ENCODE peak calls at places on chromosomes 12 and 14, in nine cellular contexts. P is A549; L is right cardiac atrium; S is OCI-LY7; J is aorta; X is H1; Y is CD8-positive, alpha-beta memory T cell; I is naive thymus-derived CD4-positive, alpha-beta T cell; V is trophoblast cell. F is an unnamed sample.

GRCh38 chr12:46523863-46524770 is 151.5 kb upstream of the SLC38A2 start:
- DNase-seq in I (peak; percentile 71), X (no peak), Y (peak; percentile 60), S (no peak), J (no peak), P (peak; percentile 76), V (peak; percentile 35), L (no peak), F (no peak)

GRCh38 chr14:65019944-65020566 is 33.4 kb downstream of the FNTB start:
- DNase-seq in J (no peak), Y (peak; percentile 2), V (peak; percentile 86), I (no peak), S (peak; percentile 64), X (no peak), P (peak; percentile 51), L (no peak), F (no peak)

GRCh38 chr12:92745874-92746553 is 43.2 kb downstream of the PLEKHG7 start:
- DNase-seq in V (no peak), P (peak; percentile 72), I (no peak), Y (no peak), L (peak; percentile 91), J (peak; percentile 94), X (no peak), S (no peak), F (peak; percentile 68)

GRCh38 chr14:94611179-94611578 is 1.0 kb upstream of the SERPINA3 start:
- DNase-seq in I (no peak), P (no peak), J (no peak), L (no peak), Y (no peak), X (no peak), V (no peak), S (no peak), F (no peak)

GRCh38 chr12:121279507-121279915 is 17.0 kb downstream of the CAMKK2 start:
- DNase-seq in X (no peak), S (no peak), Y (no peak), J (peak; percentile 65), L (peak; percentile 87), V (no peak), I (no peak), P (no peak), F (no peak)

GRCh38 chr12:42574879-42575278 is 14.7 kb downstream of the PRICKLE1 start:
- DNase-seq in P (no peak), Y (no peak), X (no peak), S (no peak), L (no peak), V (no peak), J (no peak), I (no peak), F (no peak)

GRCh38 chr12:95258803-95259202 is 41.2 kb downstream of the VEZT start:
- DNase-seq in I (no peak), L (no peak), Y (no peak), S (no peak), P (no peak), V (no peak), J (no peak), X (no peak), F (no peak)

GRCh38 chr12:45388545-45388944 is 172.7 kb downstream of the ANO6 start:
- DNase-seq in L (no peak), I (no peak), S (peak; percentile 11), J (no peak), P (peak; percentile 54), X (no peak), Y (no peak), V (peak; percentile 49), F (peak; percentile 41)

GRCh38 chr14:32986791-32987545 is 48.3 kb downstream of the NPAS3 start:
- DNase-seq in V (peak; percentile 77), X (no peak), S (no peak), L (peak; percentile 37), J (no peak), I (no peak), P (no peak), Y (no peak), F (no peak)

GRCh38 chr12:15534322-15534721 is 212.0 kb downstream of the PTPRO start:
- DNase-seq in V (peak; percentile 27), I (peak; percentile 48), J (no peak), S (peak; percentile 43), P (no peak), X (no peak), Y (peak; percentile 30), L (no peak), F (peak; percentile 38)

GRCh38 chr12:27333311-27334009 is 824 bp downstream of the BMAL2 start:
- DNase-seq in P (no peak), S (no peak), Y (peak; percentile 9), V (peak; percentile 85), I (peak; percentile 18), J (peak; percentile 66), L (peak; percentile 61), X (peak; percentile 72), F (peak; percentile 66)

GRCh38 chr12:31204995-31205582 is 120.9 kb downstream of the SINHCAF start:
- DNase-seq in Y (no peak), X (no peak), S (peak; percentile 39), I (no peak), P (no peak), V (no peak), L (no peak), J (no peak), F (no peak)

GRCh38 chr12:54420766-54421144 is 1.7 kb upstream of the ITGA5 start:
- DNase-seq in I (no peak), L (no peak), P (no peak), V (peak; percentile 69), J (no peak), S (no peak), Y (peak; percentile 26), X (no peak), F (no peak)

GRCh38 chr14:49688701-49689030 is 652 bp upstream of the POLE2 start:
- DNase-seq in L (no peak), V (no peak), X (no peak), J (no peak), Y (no peak), P (no peak), S (no peak), I (no peak), F (no peak)

GRCh38 chr14:61528591-61529021 is 166.7 kb upstream of the HIF1A start:
- DNase-seq in J (no peak), V (peak; percentile 61), Y (no peak), S (no peak), X (no peak), P (no peak), I (no peak), L (no peak), F (no peak)

GRCh38 chr14:65230287-65230728 is 128.0 kb upstream of the MAX start:
- DNase-seq in I (no peak), X (no peak), P (no peak), Y (no peak), S (no peak), J (no peak), V (no peak), L (peak; percentile 75), F (peak; percentile 35)

GRCh38 chr12:14244876-14245669 is 120.4 kb upstream of the ATF7IP start:
- DNase-seq in X (no peak), S (no peak), Y (no peak), L (no peak), P (no peak), J (no peak), I (no peak), V (no peak), F (no peak)

DNA sequence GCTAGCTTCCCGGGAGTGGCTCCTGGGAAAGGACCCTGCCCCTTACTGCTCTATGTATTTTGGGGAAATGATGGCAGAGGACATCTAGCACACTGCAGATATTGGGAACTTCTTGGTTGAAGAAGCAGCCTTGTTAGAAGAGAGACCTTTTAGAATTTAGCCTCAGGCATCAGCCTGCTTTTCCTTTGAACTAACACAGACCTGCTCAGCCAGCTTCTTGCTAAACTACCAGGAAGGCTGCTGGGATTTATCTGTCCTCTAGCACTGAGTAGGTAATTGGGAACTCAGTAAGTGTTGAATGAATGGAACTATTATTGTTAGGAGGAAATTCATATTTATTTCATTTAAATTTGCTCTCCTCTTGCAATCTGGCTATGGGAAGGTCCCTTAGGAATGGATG is 77.3 kb downstream of the DRAM1 start:
- DNase-seq in P (no peak), I (no peak), L (no peak), Y (no peak), X (no peak), V (peak; percentile 70), S (no peak), J (no peak), F (no peak)
- H3K4me1 ChIP-seq in P (no peaks in the 10 kb centered on the region), I (no peaks in the 10 kb centered on the region), L (no peaks in the 10 kb centered on the region), Y (no peaks in the 10 kb centered on the region), X (no peaks in the 10 kb centered on the region), V (peaks cover 7% of the 10 kb centered on the region), S (peaks cover 8% of the 10 kb centered on the region), J (no peaks in the 10 kb centered on the region), F (no peaks in the 10 kb centered on the region)

GRCh38 chr12:126772171-126772864 is 1494.7 kb upstream of the TMEM132C start:
- DNase-seq in V (peak; percentile 43), Y (peak; percentile 1), L (no peak), X (no peak), S (no peak), J (no peak), I (no peak), P (peak; percentile 2), F (no peak)
- H3K4me3 ChIP-seq in V (no peak overlapping the region), Y (peak overlapping the region; percentile 45), L (no peak overlapping the region), X (no peak overlapping the region), S (no peak overlapping the region), J (no peak overlapping the region), I (peak overlapping the region; percentile 47), P (no peak overlapping the region), F (no peak overlapping the region)

GRCh38 chr14:71563754-71564153 is 368.5 kb upstream of the RGS6 start:
- DNase-seq in X (no peak), P (no peak), S (no peak), I (no peak), L (no peak), V (no peak), Y (no peak), J (no peak), F (no peak)

GRCh38 chr14:71566276-71566675 is 366.0 kb upstream of the RGS6 start:
- DNase-seq in P (no peak), S (peak; percentile 74), J (no peak), Y (no peak), I (no peak), L (no peak), X (no peak), V (no peak), F (no peak)
- H3K4me1 ChIP-seq in P (no peaks in the 10 kb centered on the region), S (peaks cover 40% of the 10 kb centered on the region), J (no peaks in the 10 kb centered on the region), Y (peaks cover 8% of the 10 kb centered on the region), I (peaks cover 4% of the 10 kb centered on the region), L (no peaks in the 10 kb centered on the region), X (no peaks in the 10 kb centered on the region), V (no peaks in the 10 kb centered on the region), F (no peaks in the 10 kb centered on the region)

GRCh38 chr12:75876843-75877587 is 154.6 kb downstream of the PHLDA1 start:
- DNase-seq in S (no peak), J (no peak), P (no peak), V (peak; percentile 39), I (no peak), Y (no peak), X (no peak), L (no peak), F (no peak)

GRCh38 chr12:75874456-75874855 is 157.1 kb downstream of the PHLDA1 start:
- DNase-seq in P (no peak), Y (no peak), V (no peak), L (no peak), J (no peak), I (no peak), S (no peak), X (no peak), F (no peak)

GRCh38 chr12:75881910-75882309 is 149.7 kb downstream of the PHLDA1 start:
- DNase-seq in Y (no peak), X (no peak), J (no peak), L (no peak), S (no peak), V (no peak), P (no peak), I (no peak), F (no peak)

GRCh38 chr12:75878382-75878720 is 153.2 kb downstream of the PHLDA1 start:
- DNase-seq in L (no peak), Y (no peak), P (no peak), V (no peak), J (no peak), I (no peak), S (no peak), X (no peak), F (no peak)

GRCh38 chr12:75877588-75878381 is 153.8 kb downstream of the PHLDA1 start:
- DNase-seq in S (no peak), J (no peak), X (no peak), L (no peak), I (no peak), P (no peak), V (no peak), Y (no peak), F (no peak)
- H3K4me3 ChIP-seq in S (no peak overlapping the region), J (peak overlapping the region; percentile 36), X (no peak overlapping the region), L (peak overlapping the region; percentile 5), I (no peak overlapping the region), P (no peak overlapping the region), V (no peak overlapping the region), Y (no peak overlapping the region), F (no peak overlapping the region)